ENCODE peak calls at places on chromosomes 5 and 9, in seven cellular contexts. One of them, this sample, is unnamed.
A peak's percentile ranks its signal among the peaks of the same experiment; 100 is the strongest.

GRCh38 chr9:20197976-20198685 is 409.3 kb upstream of the SLC24A2 start:
- DNase-seq in ovary: no peak
- DNase-seq in psoas muscle: no peak
- DNase-seq in A549: no peak
- DNase-seq in astrocyte: no peak
- DNase-seq in right lobe of liver: no peak
- DNase-seq in AG04450: no peak
- DNase-seq in this sample: no peak

GRCh38 chr9:81689343-81690175 is at the start of gene TLE1:
- DNase-seq in ovary: peak; percentile 99
- DNase-seq in psoas muscle: peak; percentile 100
- DNase-seq in A549: peak; percentile 99
- DNase-seq in astrocyte: peak; percentile 98
- DNase-seq in right lobe of liver: peak; percentile 100
- DNase-seq in AG04450: peak; percentile 100
- DNase-seq in this sample: peak; percentile 100

GRCh38 chr5:39665328-39665727 is 240.5 kb upstream of the DAB2 start:
- DNase-seq in ovary: no peak
- DNase-seq in psoas muscle: no peak
- DNase-seq in A549: no peak
- DNase-seq in astrocyte: no peak
- DNase-seq in right lobe of liver: no peak
- DNase-seq in AG04450: no peak
- DNase-seq in this sample: no peak

GRCh38 chr5:175321927-175322532 is 122.0 kb downstream of the DRD1 start:
- DNase-seq in ovary: no peak
- DNase-seq in psoas muscle: no peak
- DNase-seq in A549: peak; percentile 25
- DNase-seq in astrocyte: peak; percentile 26
- DNase-seq in right lobe of liver: no peak
- DNase-seq in AG04450: no peak
- DNase-seq in this sample: no peak

GRCh38 chr9:70093944-70094343 is 50.3 kb downstream of the MAMDC2 start:
- DNase-seq in ovary: no peak
- DNase-seq in psoas muscle: no peak
- DNase-seq in A549: no peak
- DNase-seq in astrocyte: no peak
- DNase-seq in right lobe of liver: no peak
- DNase-seq in AG04450: no peak
- DNase-seq in this sample: no peak

GRCh38 chr9:87187656-87188055 is 240.3 kb upstream of the GAS1 start:
- DNase-seq in ovary: no peak
- DNase-seq in psoas muscle: no peak
- DNase-seq in A549: no peak
- DNase-seq in astrocyte: no peak
- DNase-seq in right lobe of liver: no peak
- DNase-seq in AG04450: no peak
- DNase-seq in this sample: no peak

GRCh38 chr5:138748630-138749081 is 4.6 kb upstream of the CTNNA1 start:
- DNase-seq in ovary: no peak
- DNase-seq in psoas muscle: peak; percentile 44
- DNase-seq in A549: no peak
- DNase-seq in astrocyte: peak; percentile 24
- DNase-seq in right lobe of liver: no peak
- DNase-seq in AG04450: no peak
- DNase-seq in this sample: no peak

GRCh38 chr9:134525070-134525815 is 116.4 kb upstream of the COL5A1 start:
- DNase-seq in ovary: no peak
- DNase-seq in psoas muscle: no peak
- DNase-seq in A549: no peak
- DNase-seq in astrocyte: no peak
- DNase-seq in right lobe of liver: no peak
- DNase-seq in AG04450: no peak
- DNase-seq in this sample: peak; percentile 27

GRCh38 chr5:31824886-31825774 is 186.2 kb downstream of the PDZD2 start:
- DNase-seq in ovary: peak; percentile 46
- DNase-seq in psoas muscle: peak; percentile 17
- DNase-seq in A549: peak; percentile 36
- DNase-seq in astrocyte: peak; percentile 26
- DNase-seq in right lobe of liver: peak; percentile 46
- DNase-seq in AG04450: peak; percentile 10
- DNase-seq in this sample: no peak

GRCh38 chr9:79661926-79662552 is 90.3 kb downstream of the TLE4 start:
- DNase-seq in ovary: no peak
- DNase-seq in psoas muscle: no peak
- DNase-seq in A549: no peak
- DNase-seq in astrocyte: no peak
- DNase-seq in right lobe of liver: no peak
- DNase-seq in AG04450: no peak
- DNase-seq in this sample: no peak

GRCh38 chr5:174724484-174725260 is at the start of gene MSX2:
- DNase-seq in ovary: peak; percentile 59
- DNase-seq in psoas muscle: peak; percentile 89
- DNase-seq in A549: peak; percentile 98
- DNase-seq in astrocyte: peak; percentile 83
- DNase-seq in right lobe of liver: peak; percentile 52
- DNase-seq in AG04450: peak; percentile 64
- DNase-seq in this sample: peak; percentile 89

GRCh38 chr5:131430794-131431193 is 166.9 kb downstream of the CDC42SE2 start:
- DNase-seq in ovary: no peak
- DNase-seq in psoas muscle: no peak
- DNase-seq in A549: no peak
- DNase-seq in astrocyte: peak; percentile 11
- DNase-seq in right lobe of liver: no peak
- DNase-seq in AG04450: no peak
- DNase-seq in this sample: no peak

GRCh38 chr5:1748845-1749244 is 50.8 kb downstream of the MRPL36 start:
- DNase-seq in ovary: no peak
- DNase-seq in psoas muscle: no peak
- DNase-seq in A549: no peak
- DNase-seq in astrocyte: no peak
- DNase-seq in right lobe of liver: no peak
- DNase-seq in AG04450: no peak
- DNase-seq in this sample: no peak

GRCh38 chr5:16934123-16934522 is 2.0 kb downstream of the MYO10 start:
- DNase-seq in ovary: peak; percentile 78
- DNase-seq in psoas muscle: peak; percentile 24
- DNase-seq in A549: peak; percentile 84
- DNase-seq in astrocyte: no peak
- DNase-seq in right lobe of liver: peak; percentile 52
- DNase-seq in AG04450: peak; percentile 38
- DNase-seq in this sample: peak; percentile 59

GRCh38 chr5:28726815-28727214 is 1688.4 kb upstream of the CDH9 start:
- DNase-seq in ovary: no peak
- DNase-seq in psoas muscle: no peak
- DNase-seq in A549: no peak
- DNase-seq in astrocyte: no peak
- DNase-seq in right lobe of liver: no peak
- DNase-seq in AG04450: no peak
- DNase-seq in this sample: no peak

GRCh38 chr9:32251539-32251938 is 132.9 kb upstream of the ACO1 start:
- DNase-seq in ovary: peak; percentile 35
- DNase-seq in psoas muscle: no peak
- DNase-seq in A549: peak; percentile 22
- DNase-seq in astrocyte: peak; percentile 4
- DNase-seq in right lobe of liver: peak; percentile 76
- DNase-seq in AG04450: no peak
- DNase-seq in this sample: no peak

GRCh38 chr5:135053278-135053677 is 19.2 kb upstream of the PITX1 start:
- DNase-seq in ovary: no peak
- DNase-seq in psoas muscle: no peak
- DNase-seq in A549: no peak
- DNase-seq in astrocyte: no peak
- DNase-seq in right lobe of liver: no peak
- DNase-seq in AG04450: no peak
- DNase-seq in this sample: peak; percentile 13

GRCh38 chr9:123120131-123120530 is 86.7 kb downstream of the GPR21 start:
- DNase-seq in ovary: no peak
- DNase-seq in psoas muscle: no peak
- DNase-seq in A549: no peak
- DNase-seq in astrocyte: peak; percentile 32
- DNase-seq in right lobe of liver: no peak
- DNase-seq in AG04450: no peak
- DNase-seq in this sample: no peak

GRCh38 chr9:131667576-131667975 is 72.3 kb downstream of the RAPGEF1 start:
- DNase-seq in ovary: no peak
- DNase-seq in psoas muscle: no peak
- DNase-seq in A549: no peak
- DNase-seq in astrocyte: peak; percentile 27
- DNase-seq in right lobe of liver: peak; percentile 25
- DNase-seq in AG04450: no peak
- DNase-seq in this sample: peak; percentile 67

GRCh38 chr9:130246126-130246525 is 19.4 kb upstream of the HMCN2 start:
- DNase-seq in ovary: no peak
- DNase-seq in psoas muscle: no peak
- DNase-seq in A549: no peak
- DNase-seq in astrocyte: no peak
- DNase-seq in right lobe of liver: peak; percentile 31
- DNase-seq in AG04450: no peak
- DNase-seq in this sample: no peak

GRCh38 chr5:2710910-2711309 is 40.6 kb downstream of the IRX2 start:
- DNase-seq in ovary: no peak
- DNase-seq in psoas muscle: no peak
- DNase-seq in A549: peak; percentile 41
- DNase-seq in astrocyte: no peak
- DNase-seq in right lobe of liver: no peak
- DNase-seq in AG04450: no peak
- DNase-seq in this sample: no peak

GRCh38 chr5:111072949-111073682 is 1.6 kb downstream of the TSLP start:
- DNase-seq in ovary: no peak
- DNase-seq in psoas muscle: peak; percentile 68
- DNase-seq in A549: peak; percentile 11
- DNase-seq in astrocyte: peak; percentile 14
- DNase-seq in right lobe of liver: peak; percentile 86
- DNase-seq in AG04450: no peak
- DNase-seq in this sample: peak; percentile 64
- H3K4me3 ChIP-seq in ovary: peak overlapping the region; percentile 30
- H3K4me3 ChIP-seq in psoas muscle: peak overlapping the region; percentile 78
- H3K4me3 ChIP-seq in A549: peak overlapping the region; percentile 40
- H3K4me3 ChIP-seq in astrocyte: peak overlapping the region; percentile 78
- H3K4me3 ChIP-seq in right lobe of liver: peak overlapping the region; percentile 63
- H3K4me3 ChIP-seq in AG04450: peak overlapping the region; percentile 67
- H3K4me3 ChIP-seq in this sample: peak overlapping the region; percentile 51

GRCh38 chr9:2242778-2243395 is 227.7 kb downstream of the SMARCA2 start:
- DNase-seq in ovary: peak; percentile 58
- DNase-seq in psoas muscle: no peak
- DNase-seq in A549: no peak
- DNase-seq in astrocyte: peak; percentile 22
- DNase-seq in right lobe of liver: no peak
- DNase-seq in AG04450: no peak
- DNase-seq in this sample: no peak

GRCh38 chr9:2241461-2241874 is 226.3 kb downstream of the SMARCA2 start:
- DNase-seq in ovary: peak; percentile 58
- DNase-seq in psoas muscle: peak; percentile 33
- DNase-seq in A549: no peak
- DNase-seq in astrocyte: peak; percentile 97
- DNase-seq in right lobe of liver: no peak
- DNase-seq in AG04450: peak; percentile 75
- DNase-seq in this sample: peak; percentile 69

GRCh38 chr9:2243666-2244555 is 228.8 kb downstream of the SMARCA2 start:
- DNase-seq in ovary: no peak
- DNase-seq in psoas muscle: no peak
- DNase-seq in A549: no peak
- DNase-seq in astrocyte: no peak
- DNase-seq in right lobe of liver: no peak
- DNase-seq in AG04450: no peak
- DNase-seq in this sample: no peak

DNA sequence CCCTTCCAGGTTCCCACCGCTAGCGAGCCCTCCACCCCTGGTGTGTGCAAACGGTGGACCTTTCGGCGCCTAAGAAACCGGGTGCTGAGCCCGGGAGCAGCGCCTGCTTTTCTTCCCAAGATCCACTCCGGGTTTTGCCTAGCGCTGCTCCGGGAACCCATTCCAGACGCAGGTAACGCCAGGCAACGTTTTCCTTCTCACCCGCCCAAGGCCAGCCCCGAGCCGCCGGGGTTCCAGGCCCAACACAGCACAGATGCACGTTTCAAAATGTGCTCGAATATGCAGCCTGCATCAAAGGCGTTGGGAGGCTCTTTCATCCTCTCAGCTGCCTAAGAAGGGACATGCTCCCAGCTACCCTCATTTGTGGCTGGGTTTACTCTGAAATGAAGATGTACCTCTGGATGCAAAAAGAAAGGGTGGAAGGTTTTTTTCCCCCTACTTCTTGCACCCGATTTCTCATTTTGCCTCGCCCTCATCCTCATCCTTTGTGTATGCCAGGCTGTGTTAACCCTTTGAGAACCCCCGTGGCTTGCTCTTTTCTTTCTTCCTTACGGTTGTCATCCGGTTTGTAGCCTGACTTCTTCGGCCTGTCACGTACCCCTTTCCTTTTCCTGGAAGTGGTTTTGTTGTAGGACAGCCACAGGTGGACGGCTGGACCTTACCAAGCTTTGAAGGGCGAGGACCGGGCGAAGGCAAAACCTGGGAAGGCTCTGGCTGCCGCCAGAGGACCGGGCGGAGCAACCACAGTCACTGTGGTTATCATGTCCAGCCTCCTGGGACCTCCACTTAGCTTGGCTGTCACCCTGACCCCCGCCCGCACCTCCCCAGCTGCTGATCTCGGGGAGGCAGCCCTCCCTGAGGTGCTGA is 227.0 kb downstream of the SMARCA2 start:
- DNase-seq in ovary: peak; percentile 92
- DNase-seq in psoas muscle: peak; percentile 76
- DNase-seq in A549: peak; percentile 57
- DNase-seq in astrocyte: peak; percentile 90
- DNase-seq in right lobe of liver: peak; percentile 80
- DNase-seq in AG04450: peak; percentile 85
- DNase-seq in this sample: peak; percentile 84
- TF ChIP-seq CTCF in ovary: no peak
- TF ChIP-seq CTCF in psoas muscle: no peak
- TF ChIP-seq CTCF in A549: no peak
- TF ChIP-seq CTCF in astrocyte: no peak
- TF ChIP-seq CTCF in right lobe of liver: no peak
- TF ChIP-seq CTCF in AG04450: no peak
- TF ChIP-seq CTCF in this sample: no peak

DNA sequence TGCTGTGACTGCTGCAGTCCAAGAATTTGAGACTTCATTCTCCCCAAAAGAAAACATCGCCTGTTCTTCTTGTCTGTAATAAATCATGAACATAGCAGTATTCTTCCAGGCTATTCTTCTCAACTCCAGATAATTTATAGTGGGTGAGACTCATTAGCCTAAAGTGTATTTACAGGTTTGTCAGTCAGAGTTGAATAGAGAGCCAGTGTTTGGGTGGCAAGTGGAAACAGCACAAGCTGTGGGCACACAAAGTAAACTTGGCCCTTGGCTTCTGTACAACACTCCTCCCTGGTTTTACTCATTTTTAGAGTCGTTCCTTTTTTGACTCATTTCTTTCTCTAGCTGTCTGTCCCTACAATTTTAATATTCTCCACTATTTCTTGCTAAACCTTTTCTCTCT is 128.2 kb upstream of the VCAN start:
- DNase-seq in ovary: no peak
- DNase-seq in psoas muscle: no peak
- DNase-seq in A549: no peak
- DNase-seq in astrocyte: no peak
- DNase-seq in right lobe of liver: no peak
- DNase-seq in AG04450: no peak
- DNase-seq in this sample: no peak
- H3K27ac ChIP-seq in ovary: no peak overlapping the region
- H3K27ac ChIP-seq in psoas muscle: no peak overlapping the region
- H3K27ac ChIP-seq in A549: no peak overlapping the region
- H3K27ac ChIP-seq in astrocyte: no peak overlapping the region
- H3K27ac ChIP-seq in right lobe of liver: no peak overlapping the region
- H3K27ac ChIP-seq in AG04450: no peak overlapping the region
- H3K27ac ChIP-seq in this sample: no peak overlapping the region

GRCh38 chr5:33105521-33105941 is 335.2 kb upstream of the TARS1 start:
- DNase-seq in ovary: no peak
- DNase-seq in psoas muscle: no peak
- DNase-seq in A549: no peak
- DNase-seq in astrocyte: peak; percentile 80
- DNase-seq in right lobe of liver: no peak
- DNase-seq in AG04450: no peak
- DNase-seq in this sample: no peak
- H3K4me3 ChIP-seq in ovary: no peak overlapping the region
- H3K4me3 ChIP-seq in psoas muscle: no peak overlapping the region
- H3K4me3 ChIP-seq in A549: no peak overlapping the region
- H3K4me3 ChIP-seq in astrocyte: no peak overlapping the region
- H3K4me3 ChIP-seq in right lobe of liver: no peak overlapping the region
- H3K4me3 ChIP-seq in AG04450: no peak overlapping the region
- H3K4me3 ChIP-seq in this sample: no peak overlapping the region

This sample was measured in left lung.